ENCODE peak calls at places on chromosomes 1 and 21, in six cellular contexts. One of them, this sample, is unnamed.

GRCh38 chr1:53361541-53361961 is 33.7 kb upstream of the LRP8 start:
- DNase-seq in NCI-H1417: no peak
- DNase-seq in fibroblast of mammary gland: no peak
- DNase-seq in stomach: peak; percentile 16
- DNase-seq in HEK293T: no peak
- DNase-seq in activated CD4-positive, alpha-beta T cell treated with anti-CD3 and anti-CD28 coated beads for 36 hours: no peak
- DNase-seq in this sample: no peak

GRCh38 chr1:75519626-75520025 is 91.3 kb downstream of the SLC44A5 start:
- DNase-seq in NCI-H1417: no peak
- DNase-seq in activated CD4-positive, alpha-beta T cell treated with anti-CD3 and anti-CD28 coated beads for 36 hours: no peak
- DNase-seq in stomach: no peak
- DNase-seq in HEK293T: no peak
- DNase-seq in fibroblast of mammary gland: no peak
- DNase-seq in this sample: no peak

GRCh38 chr1:150548632-150549495 is at the start of gene ADAMTSL4:
- DNase-seq in fibroblast of mammary gland: peak; percentile 87
- DNase-seq in HEK293T: peak; percentile 78
- DNase-seq in stomach: peak; percentile 72
- DNase-seq in NCI-H1417: peak; percentile 78
- DNase-seq in activated CD4-positive, alpha-beta T cell treated with anti-CD3 and anti-CD28 coated beads for 36 hours: peak; percentile 67
- DNase-seq in this sample: peak; percentile 82

GRCh38 chr21:35254006-35254751 is 205.1 kb upstream of the RUNX1 start:
- DNase-seq in fibroblast of mammary gland: peak; percentile 91
- DNase-seq in HEK293T: no peak
- DNase-seq in activated CD4-positive, alpha-beta T cell treated with anti-CD3 and anti-CD28 coated beads for 36 hours: no peak
- DNase-seq in NCI-H1417: no peak
- DNase-seq in stomach: no peak
- DNase-seq in this sample: peak; percentile 72

GRCh38 chr1:7549277-7549676 is 221.8 kb upstream of the VAMP3 start:
- DNase-seq in activated CD4-positive, alpha-beta T cell treated with anti-CD3 and anti-CD28 coated beads for 36 hours: peak; percentile 74
- DNase-seq in HEK293T: no peak
- DNase-seq in NCI-H1417: peak; percentile 17
- DNase-seq in fibroblast of mammary gland: peak; percentile 73
- DNase-seq in stomach: no peak
- DNase-seq in this sample: peak; percentile 89

GRCh38 chr1:244011251-244011650 is 39.8 kb upstream of the ZBTB18 start:
- DNase-seq in HEK293T: no peak
- DNase-seq in stomach: no peak
- DNase-seq in NCI-H1417: no peak
- DNase-seq in activated CD4-positive, alpha-beta T cell treated with anti-CD3 and anti-CD28 coated beads for 36 hours: no peak
- DNase-seq in fibroblast of mammary gland: peak; percentile 14
- DNase-seq in this sample: no peak

GRCh38 chr1:178052650-178053461 is 41.0 kb upstream of the RASAL2 start:
- DNase-seq in NCI-H1417: peak; percentile 62
- DNase-seq in activated CD4-positive, alpha-beta T cell treated with anti-CD3 and anti-CD28 coated beads for 36 hours: no peak
- DNase-seq in HEK293T: peak; percentile 35
- DNase-seq in stomach: no peak
- DNase-seq in fibroblast of mammary gland: peak; percentile 54
- DNase-seq in this sample: no peak

GRCh38 chr1:21152423-21153100 is 24.1 kb downstream of the EIF4G3 start:
- DNase-seq in activated CD4-positive, alpha-beta T cell treated with anti-CD3 and anti-CD28 coated beads for 36 hours: no peak
- DNase-seq in HEK293T: no peak
- DNase-seq in NCI-H1417: no peak
- DNase-seq in fibroblast of mammary gland: peak; percentile 48
- DNase-seq in stomach: no peak
- DNase-seq in this sample: peak; percentile 55

GRCh38 chr1:231407537-231408396 is 14.3 kb downstream of the EGLN1 start:
- DNase-seq in NCI-H1417: no peak
- DNase-seq in fibroblast of mammary gland: peak; percentile 63
- DNase-seq in activated CD4-positive, alpha-beta T cell treated with anti-CD3 and anti-CD28 coated beads for 36 hours: no peak
- DNase-seq in HEK293T: no peak
- DNase-seq in stomach: no peak
- DNase-seq in this sample: peak; percentile 48